ENCODE peak calls at places on chromosomes 13 and 19, in nine cellular contexts. One of them, this sample, is unnamed.

GRCh38 chr19:17743874-17744273 is 7.4 kb upstream of the FCHO1 start:
- DNase-seq in AG09309: no peak
- DNase-seq in stimulated activated CD4-positive, alpha-beta T cell treated with anti-CD3 and anti-CD28 coated beads, Interleukin-1b, Interleukin-23, amount 100 ng/mL, for 1 hour: no peak
- DNase-seq in progenitor cell of endocrine pancreas: no peak
- DNase-seq in ELR: peak
- DNase-seq in brain microvascular endothelial cell: peak
- DNase-seq in EH: peak
- DNase-seq in MCF 10A: no peak
- DNase-seq in astrocyte: peak
- DNase-seq in this sample: peak

GRCh38 chr19:32223595-32224370 is 121.6 kb upstream of the ZNF507 start:
- DNase-seq in brain microvascular endothelial cell: no peak
- DNase-seq in ELR: no peak
- DNase-seq in stimulated activated CD4-positive, alpha-beta T cell treated with anti-CD3 and anti-CD28 coated beads, Interleukin-1b, Interleukin-23, amount 100 ng/mL, for 1 hour: no peak
- DNase-seq in AG09309: no peak
- DNase-seq in progenitor cell of endocrine pancreas: no peak
- DNase-seq in astrocyte: no peak
- DNase-seq in MCF 10A: no peak
- DNase-seq in EH: no peak
- DNase-seq in this sample: no peak

GRCh38 chr19:3184847-3185481 is 766 bp upstream of the NCLN start:
- DNase-seq in astrocyte: no peak
- DNase-seq in stimulated activated CD4-positive, alpha-beta T cell treated with anti-CD3 and anti-CD28 coated beads, Interleukin-1b, Interleukin-23, amount 100 ng/mL, for 1 hour: no peak
- DNase-seq in ELR: peak
- DNase-seq in EH: no peak
- DNase-seq in brain microvascular endothelial cell: peak
- DNase-seq in MCF 10A: no peak
- DNase-seq in AG09309: peak
- DNase-seq in progenitor cell of endocrine pancreas: no peak
- DNase-seq in this sample: no peak

GRCh38 chr19:18379803-18380747 is 5.9 kb upstream of the GDF15 start:
- DNase-seq in brain microvascular endothelial cell: peak
- DNase-seq in ELR: peak
- DNase-seq in stimulated activated CD4-positive, alpha-beta T cell treated with anti-CD3 and anti-CD28 coated beads, Interleukin-1b, Interleukin-23, amount 100 ng/mL, for 1 hour: no peak
- DNase-seq in astrocyte: peak
- DNase-seq in progenitor cell of endocrine pancreas: peak
- DNase-seq in EH: peak
- DNase-seq in AG09309: no peak
- DNase-seq in MCF 10A: peak
- DNase-seq in this sample: peak

GRCh38 chr13:102846261-102847015 is 606 bp downstream of the ERCC5 start:
- DNase-seq in AG09309: no peak
- DNase-seq in ELR: peak
- DNase-seq in stimulated activated CD4-positive, alpha-beta T cell treated with anti-CD3 and anti-CD28 coated beads, Interleukin-1b, Interleukin-23, amount 100 ng/mL, for 1 hour: no peak
- DNase-seq in progenitor cell of endocrine pancreas: peak
- DNase-seq in MCF 10A: peak
- DNase-seq in brain microvascular endothelial cell: peak
- DNase-seq in astrocyte: peak
- DNase-seq in EH: peak
- DNase-seq in this sample: peak

GRCh38 chr13:41017744-41018582 is 1.2 kb downstream of the ELF1 start:
- DNase-seq in EH: no peak
- DNase-seq in AG09309: no peak
- DNase-seq in stimulated activated CD4-positive, alpha-beta T cell treated with anti-CD3 and anti-CD28 coated beads, Interleukin-1b, Interleukin-23, amount 100 ng/mL, for 1 hour: no peak
- DNase-seq in brain microvascular endothelial cell: no peak
- DNase-seq in ELR: no peak
- DNase-seq in MCF 10A: peak
- DNase-seq in astrocyte: no peak
- DNase-seq in progenitor cell of endocrine pancreas: no peak
- DNase-seq in this sample: no peak

GRCh38 chr19:13600802-13601201 is 94.5 kb upstream of the CACNA1A start:
- DNase-seq in MCF 10A: no peak
- DNase-seq in brain microvascular endothelial cell: no peak
- DNase-seq in ELR: no peak
- DNase-seq in stimulated activated CD4-positive, alpha-beta T cell treated with anti-CD3 and anti-CD28 coated beads, Interleukin-1b, Interleukin-23, amount 100 ng/mL, for 1 hour: no peak
- DNase-seq in progenitor cell of endocrine pancreas: no peak
- DNase-seq in astrocyte: no peak
- DNase-seq in EH: no peak
- DNase-seq in AG09309: no peak
- DNase-seq in this sample: no peak

GRCh38 chr19:42421101-42421500 is 6.1 kb downstream of the LIPE start:
- DNase-seq in MCF 10A: no peak
- DNase-seq in progenitor cell of endocrine pancreas: no peak
- DNase-seq in stimulated activated CD4-positive, alpha-beta T cell treated with anti-CD3 and anti-CD28 coated beads, Interleukin-1b, Interleukin-23, amount 100 ng/mL, for 1 hour: no peak
- DNase-seq in ELR: no peak
- DNase-seq in brain microvascular endothelial cell: no peak
- DNase-seq in EH: no peak
- DNase-seq in AG09309: no peak
- DNase-seq in astrocyte: no peak
- DNase-seq in this sample: no peak

This sample was measured in PC-9.